ENCODE peak calls at places on chromosomes 5 and 9, in six cellular contexts. One of them, this sample, is unnamed.
A peak's percentile ranks its signal among the peaks of the same experiment; 100 is the strongest.

GRCh38 chr5:173791878-173792277 is 96.3 kb upstream of the CPEB4 start:
- DNase-seq in GM12865: no peak
- DNase-seq in cardiac fibroblast: no peak
- DNase-seq in mucosa of descending colon: no peak
- DNase-seq in dorsolateral prefrontal cortex: no peak
- DNase-seq in NCI-H1092: no peak
- DNase-seq in this sample: no peak

GRCh38 chr5:84859056-84859455 is 474.4 kb upstream of the EDIL3 start:
- DNase-seq in cardiac fibroblast: no peak
- DNase-seq in dorsolateral prefrontal cortex: no peak
- DNase-seq in mucosa of descending colon: no peak
- DNase-seq in NCI-H1092: no peak
- DNase-seq in GM12865: no peak
- DNase-seq in this sample: no peak

GRCh38 chr9:129313331-129313955 is 135.4 kb upstream of the IER5L start:
- DNase-seq in dorsolateral prefrontal cortex: no peak
- DNase-seq in NCI-H1092: no peak
- DNase-seq in mucosa of descending colon: no peak
- DNase-seq in cardiac fibroblast: no peak
- DNase-seq in GM12865: no peak
- DNase-seq in this sample: no peak

GRCh38 chr5:93723005-93723404 is 18.4 kb downstream of the POU5F2 start:
- DNase-seq in cardiac fibroblast: peak; percentile 31
- DNase-seq in mucosa of descending colon: no peak
- DNase-seq in dorsolateral prefrontal cortex: no peak
- DNase-seq in NCI-H1092: no peak
- DNase-seq in GM12865: no peak
- DNase-seq in this sample: no peak

GRCh38 chr5:171706736-171707440 is 78.7 kb upstream of the SMIM23 start:
- DNase-seq in mucosa of descending colon: no peak
- DNase-seq in cardiac fibroblast: no peak
- DNase-seq in NCI-H1092: no peak
- DNase-seq in GM12865: no peak
- DNase-seq in dorsolateral prefrontal cortex: no peak
- DNase-seq in this sample: no peak

GRCh38 chr9:109100543-109101201 is 19.1 kb downstream of the TMEM245 start:
- DNase-seq in mucosa of descending colon: no peak
- DNase-seq in dorsolateral prefrontal cortex: no peak
- DNase-seq in GM12865: no peak
- DNase-seq in NCI-H1092: no peak
- DNase-seq in cardiac fibroblast: no peak
- DNase-seq in this sample: no peak

GRCh38 chr9:37801287-37801850 is 772 bp downstream of the DCAF10 start:
- DNase-seq in cardiac fibroblast: peak; percentile 29
- DNase-seq in GM12865: peak; percentile 42
- DNase-seq in NCI-H1092: no peak
- DNase-seq in mucosa of descending colon: peak; percentile 60
- DNase-seq in dorsolateral prefrontal cortex: no peak
- DNase-seq in this sample: peak; percentile 58

GRCh38 chr5:77867914-77868313 is 91.8 kb upstream of the TBCA start:
- DNase-seq in GM12865: no peak
- DNase-seq in dorsolateral prefrontal cortex: no peak
- DNase-seq in cardiac fibroblast: no peak
- DNase-seq in NCI-H1092: no peak
- DNase-seq in mucosa of descending colon: no peak
- DNase-seq in this sample: no peak

This sample was measured in NAMALWA.